ENCODE peak calls at places on chromosomes 11 and 22, in five cellular contexts. S is endodermal cell; W is iris pigment epithelial cell; A is stimulated activated CD4-positive, alpha-beta T cell treated with anti-CD3 and anti-CD28 coated beads, Interleukin-1b, Interleukin-23, amount 100 ng/mL, for 4 hours; O is left kidney. N is an unnamed sample.

GRCh38 chr22:19819911-19820879 is 34.5 kb downstream of the GNB1L start:
- DNase-seq in O (no peak), W (no peak), A (no peak), S (peak), N (no peak)

GRCh38 chr11:76408171-76408965 is 27.2 kb downstream of the GVQW3 start:
- DNase-seq in O (peak), A (no peak), S (peak), W (peak), N (no peak)

GRCh38 chr11:63945482-63946163 is 6.8 kb downstream of the NAA40 start:
- DNase-seq in S (peak), W (peak), O (peak), A (peak), N (peak)

GRCh38 chr11:104881117-104881794 is 17.0 kb downstream of the CASP12 start:
- DNase-seq in O (no peak), A (no peak), S (no peak), W (no peak), N (no peak)

GRCh38 chr11:64237484-64237951 is 3.1 kb downstream of the VEGFB start:
- DNase-seq in W (no peak), S (no peak), O (no peak), A (no peak), N (no peak)

GRCh38 chr11:2802389-2803185 is 83.0 kb downstream of the CDKN1C start:
- DNase-seq in O (no peak), A (no peak), W (no peak), S (peak), N (no peak)

GRCh38 chr11:32259641-32260081 is 168.8 kb downstream of the RCN1 start:
- DNase-seq in O (peak), S (no peak), A (no peak), W (peak), N (peak)

GRCh38 chr11:119861160-119861559 is 132.2 kb upstream of the NECTIN1 start:
- DNase-seq in A (no peak), O (no peak), S (no peak), W (no peak), N (no peak)

GRCh38 chr11:133597236-133597635 is 64.9 kb upstream of the OPCML start:
- DNase-seq in O (no peak), S (no peak), W (no peak), A (no peak), N (no peak)

GRCh38 chr11:100687630-100688395 is 725 bp downstream of the ARHGAP42 start:
- DNase-seq in A (no peak), O (peak), S (peak), W (peak), N (peak)

GRCh38 chr11:107780136-107780535 is 68.3 kb upstream of the SLN start:
- DNase-seq in A (no peak), S (no peak), W (no peak), O (peak), N (no peak)

GRCh38 chr11:125517116-125517804 is 21.2 kb upstream of the FEZ1 start:
- DNase-seq in S (peak), O (peak), A (no peak), W (peak), N (peak)

GRCh38 chr11:117442869-117443239 is 115.2 kb downstream of the CEP164 start:
- DNase-seq in A (no peak), O (no peak), W (no peak), S (no peak), N (no peak)

GRCh38 chr11:130202009-130202817 is 42.6 kb downstream of the ST14 start:
- DNase-seq in W (no peak), S (no peak), O (no peak), A (no peak), N (no peak)

N was measured in fibroblast of pulmonary artery.